ENCODE peak calls at places on chromosomes 4 and X, in eight cellular contexts. One of them, this sample, is unnamed.

GRCh38 chrX:123983240-123983639 is 21.7 kb downstream of the STAG2 start:
- DNase-seq in NCI-H2227 treated with DMSO at 0.1 percent for 48 hours: no peak
- DNase-seq in GM03348: no peak
- DNase-seq in endothelial cell: no peak
- DNase-seq in AG20443: no peak
- DNase-seq in activated CD8-positive, alpha-beta memory T cell treated with anti-CD3 and anti-CD28 coated beads, Interleukin-2, amount 50 U/mL, for 48 hours: no peak
- DNase-seq in esophagus squamous epithelium: no peak
- DNase-seq in activated naive CD4-positive, alpha-beta T cell: no peak
- DNase-seq in this sample: no peak

GRCh38 chr4:20254517-20255250 is 3.0 kb downstream of the SLIT2 start:
- DNase-seq in endothelial cell: peak
- DNase-seq in NCI-H2227 treated with DMSO at 0.1 percent for 48 hours: no peak
- DNase-seq in activated naive CD4-positive, alpha-beta T cell: no peak
- DNase-seq in AG20443: peak
- DNase-seq in esophagus squamous epithelium: no peak
- DNase-seq in GM03348: peak
- DNase-seq in activated CD8-positive, alpha-beta memory T cell treated with anti-CD3 and anti-CD28 coated beads, Interleukin-2, amount 50 U/mL, for 48 hours: no peak
- DNase-seq in this sample: no peak

GRCh38 chr4:108483077-108483476 is 137.3 kb upstream of the RPL34 start:
- DNase-seq in activated naive CD4-positive, alpha-beta T cell: no peak
- DNase-seq in NCI-H2227 treated with DMSO at 0.1 percent for 48 hours: no peak
- DNase-seq in GM03348: no peak
- DNase-seq in endothelial cell: no peak
- DNase-seq in esophagus squamous epithelium: no peak
- DNase-seq in activated CD8-positive, alpha-beta memory T cell treated with anti-CD3 and anti-CD28 coated beads, Interleukin-2, amount 50 U/mL, for 48 hours: peak
- DNase-seq in AG20443: no peak
- DNase-seq in this sample: no peak

GRCh38 chrX:7316280-7316679 is 168.3 kb upstream of the PUDP start:
- DNase-seq in activated naive CD4-positive, alpha-beta T cell: no peak
- DNase-seq in activated CD8-positive, alpha-beta memory T cell treated with anti-CD3 and anti-CD28 coated beads, Interleukin-2, amount 50 U/mL, for 48 hours: no peak
- DNase-seq in NCI-H2227 treated with DMSO at 0.1 percent for 48 hours: no peak
- DNase-seq in endothelial cell: no peak
- DNase-seq in GM03348: no peak
- DNase-seq in esophagus squamous epithelium: no peak
- DNase-seq in AG20443: no peak
- DNase-seq in this sample: no peak

GRCh38 chrX:47587091-47587891 is 5.1 kb downstream of the TIMP1 start:
- DNase-seq in GM03348: no peak
- DNase-seq in endothelial cell: no peak
- DNase-seq in activated CD8-positive, alpha-beta memory T cell treated with anti-CD3 and anti-CD28 coated beads, Interleukin-2, amount 50 U/mL, for 48 hours: no peak
- DNase-seq in activated naive CD4-positive, alpha-beta T cell: no peak
- DNase-seq in AG20443: no peak
- DNase-seq in esophagus squamous epithelium: no peak
- DNase-seq in NCI-H2227 treated with DMSO at 0.1 percent for 48 hours: no peak
- DNase-seq in this sample: no peak

GRCh38 chrX:103356897-103357296 is 591 bp downstream of the TCEAL9 start:
- DNase-seq in NCI-H2227 treated with DMSO at 0.1 percent for 48 hours: no peak
- DNase-seq in activated naive CD4-positive, alpha-beta T cell: no peak
- DNase-seq in endothelial cell: peak
- DNase-seq in AG20443: peak
- DNase-seq in GM03348: peak
- DNase-seq in esophagus squamous epithelium: no peak
- DNase-seq in activated CD8-positive, alpha-beta memory T cell treated with anti-CD3 and anti-CD28 coated beads, Interleukin-2, amount 50 U/mL, for 48 hours: no peak
- DNase-seq in this sample: no peak

GRCh38 chr4:150582101-150582565 is at the start of gene MAB21L2:
- DNase-seq in AG20443: no peak
- DNase-seq in NCI-H2227 treated with DMSO at 0.1 percent for 48 hours: no peak
- DNase-seq in endothelial cell: peak
- DNase-seq in activated naive CD4-positive, alpha-beta T cell: no peak
- DNase-seq in GM03348: no peak
- DNase-seq in activated CD8-positive, alpha-beta memory T cell treated with anti-CD3 and anti-CD28 coated beads, Interleukin-2, amount 50 U/mL, for 48 hours: no peak
- DNase-seq in esophagus squamous epithelium: no peak
- DNase-seq in this sample: no peak

GRCh38 chr4:26806331-26806730 is 54.3 kb upstream of the STIM2 start:
- DNase-seq in endothelial cell: no peak
- DNase-seq in esophagus squamous epithelium: no peak
- DNase-seq in activated naive CD4-positive, alpha-beta T cell: no peak
- DNase-seq in AG20443: no peak
- DNase-seq in GM03348: no peak
- DNase-seq in NCI-H2227 treated with DMSO at 0.1 percent for 48 hours: no peak
- DNase-seq in activated CD8-positive, alpha-beta memory T cell treated with anti-CD3 and anti-CD28 coated beads, Interleukin-2, amount 50 U/mL, for 48 hours: no peak
- DNase-seq in this sample: no peak

GRCh38 chr4:38310446-38311043 is 350.3 kb downstream of the PTTG2 start:
- DNase-seq in activated naive CD4-positive, alpha-beta T cell: no peak
- DNase-seq in activated CD8-positive, alpha-beta memory T cell treated with anti-CD3 and anti-CD28 coated beads, Interleukin-2, amount 50 U/mL, for 48 hours: peak
- DNase-seq in AG20443: no peak
- DNase-seq in NCI-H2227 treated with DMSO at 0.1 percent for 48 hours: no peak
- DNase-seq in esophagus squamous epithelium: no peak
- DNase-seq in GM03348: no peak
- DNase-seq in endothelial cell: no peak
- DNase-seq in this sample: no peak

GRCh38 chrX:19544693-19545305 is 29.5 kb upstream of the MAP3K15 start:
- DNase-seq in AG20443: peak
- DNase-seq in esophagus squamous epithelium: no peak
- DNase-seq in GM03348: peak
- DNase-seq in activated naive CD4-positive, alpha-beta T cell: no peak
- DNase-seq in endothelial cell: peak
- DNase-seq in NCI-H2227 treated with DMSO at 0.1 percent for 48 hours: peak
- DNase-seq in activated CD8-positive, alpha-beta memory T cell treated with anti-CD3 and anti-CD28 coated beads, Interleukin-2, amount 50 U/mL, for 48 hours: no peak
- DNase-seq in this sample: no peak

GRCh38 chr4:52751349-52751911 is at the start of gene ERVMER34-1:
- DNase-seq in activated naive CD4-positive, alpha-beta T cell: no peak
- DNase-seq in GM03348: peak
- DNase-seq in esophagus squamous epithelium: no peak
- DNase-seq in endothelial cell: peak
- DNase-seq in NCI-H2227 treated with DMSO at 0.1 percent for 48 hours: peak
- DNase-seq in AG20443: peak
- DNase-seq in activated CD8-positive, alpha-beta memory T cell treated with anti-CD3 and anti-CD28 coated beads, Interleukin-2, amount 50 U/mL, for 48 hours: peak
- DNase-seq in this sample: no peak

GRCh38 chr4:39908284-39908683 is 69.4 kb downstream of the PDS5A start:
- DNase-seq in esophagus squamous epithelium: no peak
- DNase-seq in activated naive CD4-positive, alpha-beta T cell: no peak
- DNase-seq in activated CD8-positive, alpha-beta memory T cell treated with anti-CD3 and anti-CD28 coated beads, Interleukin-2, amount 50 U/mL, for 48 hours: no peak
- DNase-seq in GM03348: no peak
- DNase-seq in endothelial cell: no peak
- DNase-seq in NCI-H2227 treated with DMSO at 0.1 percent for 48 hours: no peak
- DNase-seq in AG20443: no peak
- DNase-seq in this sample: no peak

GRCh38 chrX:103879339-103879738 is 47.3 kb upstream of the RAB9B start:
- DNase-seq in GM03348: no peak
- DNase-seq in AG20443: peak
- DNase-seq in activated CD8-positive, alpha-beta memory T cell treated with anti-CD3 and anti-CD28 coated beads, Interleukin-2, amount 50 U/mL, for 48 hours: no peak
- DNase-seq in esophagus squamous epithelium: no peak
- DNase-seq in activated naive CD4-positive, alpha-beta T cell: no peak
- DNase-seq in NCI-H2227 treated with DMSO at 0.1 percent for 48 hours: no peak
- DNase-seq in endothelial cell: no peak
- DNase-seq in this sample: no peak

GRCh38 chrX:110167952-110168451 is 149.9 kb downstream of the AMMECR1 start:
- DNase-seq in activated CD8-positive, alpha-beta memory T cell treated with anti-CD3 and anti-CD28 coated beads, Interleukin-2, amount 50 U/mL, for 48 hours: peak
- DNase-seq in AG20443: no peak
- DNase-seq in NCI-H2227 treated with DMSO at 0.1 percent for 48 hours: no peak
- DNase-seq in activated naive CD4-positive, alpha-beta T cell: peak
- DNase-seq in esophagus squamous epithelium: no peak
- DNase-seq in GM03348: peak
- DNase-seq in endothelial cell: peak
- DNase-seq in this sample: no peak

GRCh38 chr4:26271703-26272102 is 49.1 kb upstream of the RBPJ start:
- DNase-seq in activated naive CD4-positive, alpha-beta T cell: no peak
- DNase-seq in AG20443: no peak
- DNase-seq in endothelial cell: no peak
- DNase-seq in esophagus squamous epithelium: no peak
- DNase-seq in NCI-H2227 treated with DMSO at 0.1 percent for 48 hours: no peak
- DNase-seq in activated CD8-positive, alpha-beta memory T cell treated with anti-CD3 and anti-CD28 coated beads, Interleukin-2, amount 50 U/mL, for 48 hours: no peak
- DNase-seq in GM03348: no peak
- DNase-seq in this sample: no peak

GRCh38 chr4:151407466-151408379 is 1.3 kb upstream of the FHIP1A start:
- DNase-seq in activated CD8-positive, alpha-beta memory T cell treated with anti-CD3 and anti-CD28 coated beads, Interleukin-2, amount 50 U/mL, for 48 hours: peak
- DNase-seq in activated naive CD4-positive, alpha-beta T cell: no peak
- DNase-seq in AG20443: peak
- DNase-seq in NCI-H2227 treated with DMSO at 0.1 percent for 48 hours: no peak
- DNase-seq in GM03348: no peak
- DNase-seq in esophagus squamous epithelium: peak
- DNase-seq in endothelial cell: peak
- DNase-seq in this sample: no peak

GRCh38 chr4:8504279-8505007 is 63.9 kb downstream of the TRMT44 start:
- DNase-seq in AG20443: no peak
- DNase-seq in activated CD8-positive, alpha-beta memory T cell treated with anti-CD3 and anti-CD28 coated beads, Interleukin-2, amount 50 U/mL, for 48 hours: no peak
- DNase-seq in esophagus squamous epithelium: no peak
- DNase-seq in endothelial cell: no peak
- DNase-seq in activated naive CD4-positive, alpha-beta T cell: no peak
- DNase-seq in NCI-H2227 treated with DMSO at 0.1 percent for 48 hours: peak
- DNase-seq in GM03348: no peak
- DNase-seq in this sample: no peak

GRCh38 chrX:40176979-40177430 is 79.2 kb upstream of the BCOR start:
- DNase-seq in esophagus squamous epithelium: no peak
- DNase-seq in NCI-H2227 treated with DMSO at 0.1 percent for 48 hours: peak
- DNase-seq in activated CD8-positive, alpha-beta memory T cell treated with anti-CD3 and anti-CD28 coated beads, Interleukin-2, amount 50 U/mL, for 48 hours: peak
- DNase-seq in GM03348: no peak
- DNase-seq in endothelial cell: peak
- DNase-seq in activated naive CD4-positive, alpha-beta T cell: peak
- DNase-seq in AG20443: peak
- DNase-seq in this sample: no peak